ENCODE peak calls at places on chromosomes 6 and 20, in six cellular contexts. N is neural progenitor cell, P is fibroblast of lung, X is HCT116, E is keratinocyte, I is endothelial cell of umbilical vein. V is an unnamed sample.

GRCh38 chr6:139533573-139534471 is 159.4 kb upstream of the CITED2 start:
- DNase-seq in N (no peak), P (peak; percentile 91), X (peak; percentile 55), E (no peak), I (peak; percentile 79), V (peak; percentile 83)

GRCh38 chr6:44222987-44223470 is 366 bp upstream of the SLC29A1 start:
- DNase-seq in N (no peak), P (no peak), X (no peak), E (no peak), I (peak; percentile 61), V (no peak)

GRCh38 chr20:44354979-44355502 is 458 bp upstream of the HNF4A start:
- DNase-seq in N (no peak), P (no peak), X (peak; percentile 27), E (no peak), I (no peak), V (no peak)

GRCh38 chr20:37201827-37202162 is 22.4 kb upstream of the MROH8 start:
- DNase-seq in N (no peak), P (no peak), X (no peak), E (no peak), I (no peak), V (no peak)

GRCh38 chr20:62806383-62807050 is 1.9 kb downstream of the OGFR start:
- DNase-seq in N (no peak), P (no peak), X (no peak), E (no peak), I (no peak), V (no peak)

GRCh38 chr6:24064106-24064505 is 61.9 kb upstream of the NRSN1 start:
- DNase-seq in N (peak; percentile 50), P (no peak), X (peak; percentile 15), E (no peak), I (no peak), V (no peak)

GRCh38 chr20:61804896-61805295 is 260.8 kb downstream of the TAF4 start:
- DNase-seq in N (no peak), P (no peak), X (no peak), E (no peak), I (no peak), V (no peak)

GRCh38 chr20:32433311-32434021 is 75.3 kb downstream of the ASXL1 start:
- DNase-seq in N (no peak), P (no peak), X (no peak), E (no peak), I (peak; percentile 87), V (no peak)

GRCh38 chr6:126102358-126102757 is 116.0 kb downstream of the TRMT11 start:
- DNase-seq in N (peak; percentile 60), P (no peak), X (no peak), E (no peak), I (no peak), V (no peak)

GRCh38 chr6:104829183-104829958 is 30.3 kb downstream of the HACE1 start:
- DNase-seq in N (no peak), P (no peak), X (no peak), E (no peak), I (no peak), V (no peak)

GRCh38 chr6:82521369-82521768 is 157.8 kb downstream of the TPBG start:
- DNase-seq in N (no peak), P (no peak), X (no peak), E (no peak), I (no peak), V (no peak)

GRCh38 chr6:65637289-65638046 is 69.6 kb downstream of the EYS start:
- DNase-seq in N (no peak), P (no peak), X (no peak), E (no peak), I (no peak), V (no peak)

GRCh38 chr20:63378626-63379025 is 17.5 kb upstream of the CHRNA4 start:
- DNase-seq in N (peak; percentile 85), P (no peak), X (no peak), E (no peak), I (no peak), V (no peak)

GRCh38 chr6:99458319-99458718 is 33.2 kb upstream of the PNISR start:
- DNase-seq in N (peak; percentile 51), P (peak; percentile 34), X (peak; percentile 45), E (peak; percentile 7), I (peak; percentile 6), V (no peak)

GRCh38 chr6:3457710-3458605 is 1.1 kb upstream of the SLC22A23 start:
- DNase-seq in N (peak; percentile 59), P (peak; percentile 11), X (peak; percentile 42), E (no peak), I (peak; percentile 65), V (peak; percentile 32)

GRCh38 chr20:53938739-53939138 is 131.7 kb downstream of the BCAS1 start:
- DNase-seq in N (no peak), P (no peak), X (no peak), E (no peak), I (no peak), V (no peak)

GRCh38 chr20:48616481-48616880 is 211.3 kb downstream of the PREX1 start:
- DNase-seq in N (no peak), P (no peak), X (no peak), E (no peak), I (no peak), V (no peak)

GRCh38 chr6:55299285-55299684 is 28.0 kb upstream of the GFRAL start:
- DNase-seq in N (no peak), P (no peak), X (no peak), E (no peak), I (no peak), V (no peak)

GRCh38 chr6:3164388-3164787 is 7.0 kb upstream of the TUBB2A start:
- DNase-seq in N (no peak), P (no peak), X (no peak), E (no peak), I (no peak), V (no peak)

GRCh38 chr6:67896476-67896875 is 738.6 kb upstream of the ADGRB3 start:
- DNase-seq in N (no peak), P (peak; percentile 76), X (no peak), E (no peak), I (no peak), V (no peak)

GRCh38 chr6:166713608-166714510 is 86.8 kb upstream of the RPS6KA2 start:
- DNase-seq in N (no peak), P (no peak), X (no peak), E (no peak), I (peak; percentile 58), V (no peak)

GRCh38 chr6:15158821-15159619 is 86.8 kb upstream of the JARID2 start:
- DNase-seq in N (no peak), P (no peak), X (no peak), E (no peak), I (no peak), V (no peak)

DNA sequence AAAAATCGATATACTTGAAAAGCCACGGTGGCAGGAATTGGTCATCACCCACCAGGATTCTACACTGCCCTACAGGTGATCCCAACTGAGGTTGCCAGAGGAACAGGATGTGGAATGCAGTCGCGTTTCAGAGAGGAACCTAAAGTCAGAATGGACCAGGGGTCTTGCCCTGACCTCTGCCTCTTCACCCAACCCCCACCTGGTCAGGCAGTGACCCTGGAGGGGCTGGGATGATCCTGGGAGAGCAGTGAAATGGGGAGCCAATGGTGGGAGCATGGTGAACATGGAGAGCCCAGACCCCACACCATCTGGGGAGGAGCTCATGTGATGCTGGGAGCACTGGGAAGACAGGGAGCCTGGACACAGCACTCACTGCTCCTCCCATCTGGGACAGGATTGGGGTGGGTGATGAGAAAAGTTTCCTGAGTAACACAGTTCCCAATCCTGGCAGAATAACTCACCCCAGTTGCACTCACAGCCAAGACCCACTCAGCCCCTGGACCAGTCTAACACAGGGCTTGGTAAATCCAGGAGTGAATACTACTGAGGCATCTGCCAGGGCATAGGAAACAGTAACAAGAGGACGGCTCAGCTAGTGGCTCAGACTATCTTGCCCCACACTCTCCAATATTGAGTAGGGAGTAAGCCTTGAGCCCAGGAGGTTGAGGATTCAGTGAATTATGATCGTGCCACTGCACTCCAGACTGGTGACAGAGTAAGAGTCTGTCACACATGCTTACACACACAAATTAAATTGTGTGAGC is 1.7 kb upstream of the ULBP2 start:
- DNase-seq in N (no peak), P (no peak), X (no peak), E (no peak), I (no peak), V (no peak)
- TF ChIP-seq EZH2 in N (no peak), P (no peak), X (no peak), E (no peak), I (no peak), V (no peak)

DNA sequence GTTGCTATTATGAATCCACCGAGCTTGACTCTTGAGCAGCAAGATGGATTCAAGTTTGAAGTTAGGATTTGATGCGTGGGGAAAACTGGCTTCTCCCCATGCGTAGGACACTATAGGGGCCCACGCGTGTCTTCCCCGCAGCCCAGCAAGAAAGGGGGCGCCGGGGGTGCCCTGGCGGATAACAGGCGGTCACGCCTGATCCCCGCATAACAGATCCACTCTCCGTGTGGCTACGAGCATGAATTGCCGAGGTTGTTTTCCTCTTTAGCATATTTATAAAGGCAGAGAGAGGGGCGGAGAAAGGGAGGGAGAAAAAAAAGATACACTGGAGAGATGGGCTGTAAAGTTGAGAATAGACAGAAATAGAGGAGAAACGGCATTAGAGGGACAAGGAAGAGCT is 32.1 kb downstream of the TFAP2A start:
- DNase-seq in N (no peak), P (no peak), X (no peak), E (no peak), I (no peak), V (no peak)
- TF ChIP-seq EZH2 in N (peak; percentile 87), P (no peak), X (no peak), E (no peak), I (no peak), V (no peak)

DNA sequence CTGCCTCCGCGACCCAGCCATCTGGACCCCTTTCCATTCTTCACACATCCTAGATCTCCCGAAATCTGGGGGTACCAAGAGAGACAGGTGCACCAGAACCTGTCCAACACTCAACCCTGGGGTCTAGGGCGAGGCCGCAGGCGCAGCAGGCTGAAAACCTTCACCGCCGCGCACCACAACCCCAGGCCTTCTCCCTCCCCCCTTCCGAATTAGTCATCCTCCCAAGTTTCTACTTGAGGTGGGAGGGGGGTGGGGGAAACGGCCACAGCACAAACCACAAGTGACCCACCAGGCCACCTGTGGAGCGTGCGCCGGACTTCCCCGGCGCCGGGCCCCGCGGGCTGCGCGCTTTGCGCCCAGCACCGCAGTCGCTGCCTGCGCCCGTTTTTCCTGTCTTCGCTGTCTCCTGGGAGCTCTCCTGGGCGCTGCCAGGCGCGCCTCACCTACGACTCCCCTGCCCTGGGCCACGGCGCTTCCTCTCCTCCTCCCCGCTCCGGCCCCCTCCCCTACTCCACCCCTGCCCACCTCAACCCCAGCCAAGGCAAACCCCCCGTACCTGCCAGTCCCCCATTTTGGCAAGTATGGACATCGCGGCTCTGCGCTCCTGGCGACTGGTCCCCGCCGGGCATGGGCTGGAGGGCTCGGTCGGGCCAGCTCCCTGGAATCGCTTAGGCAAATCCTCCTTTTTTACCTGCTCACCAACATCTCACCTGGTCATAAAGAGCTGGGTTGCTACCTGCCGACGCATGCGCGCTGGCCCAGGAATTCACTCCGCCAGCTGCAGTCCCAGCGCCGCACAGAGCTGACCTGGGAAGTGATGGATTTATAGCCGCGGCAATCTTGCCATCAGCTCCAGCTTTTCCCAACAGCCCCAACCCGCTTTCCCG is 4.2 kb upstream of the TFAP2A start:
- DNase-seq in N (peak; percentile 57), P (no peak), X (no peak), E (no peak), I (no peak), V (no peak)
- TF ChIP-seq EZH2 in N (peak; percentile 95), P (no peak), X (no peak), E (no peak), I (peak; percentile 85), V (no peak)

DNA sequence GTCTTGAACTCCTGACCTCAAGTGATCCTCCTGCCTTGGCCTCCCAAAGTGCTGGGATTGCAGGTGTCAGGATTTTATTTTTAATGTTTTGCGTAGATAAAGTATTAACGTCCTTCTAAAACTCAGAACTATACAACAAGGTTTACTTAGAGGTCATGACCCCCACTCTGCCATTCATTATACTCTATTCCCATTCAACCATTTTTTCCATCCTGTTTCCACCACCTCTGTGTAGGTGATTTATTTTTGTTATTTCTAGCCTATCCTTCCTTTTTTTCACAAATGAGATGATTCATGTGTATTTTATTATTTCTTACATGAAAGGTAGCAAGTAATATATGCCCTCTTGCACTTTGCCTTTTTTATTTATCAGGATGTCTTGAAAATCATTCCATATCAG is 138.1 kb downstream of the FARS2 start:
- DNase-seq in N (no peak), P (no peak), X (no peak), E (no peak), I (no peak), V (no peak)
- TF ChIP-seq EZH2 in N (no peak), P (no peak), X (no peak), E (no peak), I (no peak), V (no peak)

V was measured in SK-N-MC.